ENCODE peak calls at places on chromosomes 1 and 21, in five cellular contexts. One of them, this sample, is unnamed.

GRCh38 chr21:33973268-33973667 is 57.7 kb upstream of the ATP5PO start:
- DNase-seq in AG09309: no peak
- DNase-seq in CD14-positive monocyte: no peak
- DNase-seq in Panc1: no peak
- DNase-seq in MM.1S: no peak
- DNase-seq in this sample: no peak

GRCh38 chr1:201346337-201346939 is 31.0 kb downstream of the TNNT2 start:
- DNase-seq in AG09309: peak
- DNase-seq in CD14-positive monocyte: peak
- DNase-seq in Panc1: no peak
- DNase-seq in MM.1S: peak
- DNase-seq in this sample: no peak

GRCh38 chr1:184191181-184191601 is 139.7 kb downstream of the TSEN15 start:
- DNase-seq in AG09309: peak
- DNase-seq in CD14-positive monocyte: no peak
- DNase-seq in Panc1: no peak
- DNase-seq in MM.1S: no peak
- DNase-seq in this sample: no peak

GRCh38 chr1:43653893-43654292 is 3.9 kb downstream of the KDM4A start:
- DNase-seq in AG09309: no peak
- DNase-seq in CD14-positive monocyte: no peak
- DNase-seq in Panc1: no peak
- DNase-seq in MM.1S: no peak
- DNase-seq in this sample: peak

GRCh38 chr1:233569636-233570035 is 44.3 kb upstream of the KCNK1 start:
- DNase-seq in AG09309: no peak
- DNase-seq in CD14-positive monocyte: no peak
- DNase-seq in Panc1: no peak
- DNase-seq in MM.1S: no peak
- DNase-seq in this sample: no peak

GRCh38 chr1:101150676-101151075 is 86.1 kb upstream of the S1PR1 start:
- DNase-seq in AG09309: no peak
- DNase-seq in CD14-positive monocyte: no peak
- DNase-seq in Panc1: no peak
- DNase-seq in MM.1S: no peak
- DNase-seq in this sample: no peak

GRCh38 chr1:196609114-196609737 is 986 bp upstream of the KCNT2 start:
- DNase-seq in AG09309: no peak
- DNase-seq in CD14-positive monocyte: no peak
- DNase-seq in Panc1: no peak
- DNase-seq in MM.1S: no peak
- DNase-seq in this sample: no peak

GRCh38 chr1:221394011-221394544 is 347.8 kb downstream of the DUSP10 start:
- DNase-seq in AG09309: peak
- DNase-seq in CD14-positive monocyte: no peak
- DNase-seq in Panc1: no peak
- DNase-seq in MM.1S: no peak
- DNase-seq in this sample: no peak

GRCh38 chr1:212351588-212352362 is 62.9 kb downstream of the PACC1 start:
- DNase-seq in AG09309: no peak
- DNase-seq in CD14-positive monocyte: no peak
- DNase-seq in Panc1: no peak
- DNase-seq in MM.1S: no peak
- DNase-seq in this sample: no peak

GRCh38 chr1:30272288-30273020 is 450.9 kb downstream of the MATN1 start:
- DNase-seq in AG09309: no peak
- DNase-seq in CD14-positive monocyte: no peak
- DNase-seq in Panc1: no peak
- DNase-seq in MM.1S: no peak
- DNase-seq in this sample: no peak

GRCh38 chr1:231335663-231336602 is 1.7 kb downstream of the EXOC8 start:
- DNase-seq in AG09309: no peak
- DNase-seq in CD14-positive monocyte: no peak
- DNase-seq in Panc1: no peak
- DNase-seq in MM.1S: no peak
- DNase-seq in this sample: no peak

GRCh38 chr1:202575906-202576653 is 134.2 kb downstream of the SYT2 start:
- DNase-seq in AG09309: no peak
- DNase-seq in CD14-positive monocyte: no peak
- DNase-seq in Panc1: no peak
- DNase-seq in MM.1S: no peak
- DNase-seq in this sample: no peak

GRCh38 chr1:70459502-70460225 is 48.6 kb downstream of the CTH start:
- DNase-seq in AG09309: peak
- DNase-seq in CD14-positive monocyte: no peak
- DNase-seq in Panc1: no peak
- DNase-seq in MM.1S: no peak
- DNase-seq in this sample: no peak

GRCh38 chr1:208757846-208758245 is 513.7 kb upstream of the PLXNA2 start:
- DNase-seq in AG09309: no peak
- DNase-seq in CD14-positive monocyte: no peak
- DNase-seq in Panc1: no peak
- DNase-seq in MM.1S: no peak
- DNase-seq in this sample: no peak

GRCh38 chr1:228158690-228159665 is 6.6 kb upstream of the IBA57 start:
- DNase-seq in AG09309: no peak
- DNase-seq in CD14-positive monocyte: no peak
- DNase-seq in Panc1: no peak
- DNase-seq in MM.1S: no peak
- DNase-seq in this sample: no peak

GRCh38 chr1:28412731-28413130 is 43.2 kb downstream of the PHACTR4 start:
- DNase-seq in AG09309: no peak
- DNase-seq in CD14-positive monocyte: no peak
- DNase-seq in Panc1: no peak
- DNase-seq in MM.1S: no peak
- DNase-seq in this sample: no peak

GRCh38 chr1:220113136-220113695 is 19.3 kb downstream of the IARS2 start:
- DNase-seq in AG09309: no peak
- DNase-seq in CD14-positive monocyte: no peak
- DNase-seq in Panc1: no peak
- DNase-seq in MM.1S: peak
- DNase-seq in this sample: peak

GRCh38 chr1:3135073-3135745 is 66.2 kb downstream of the PRDM16 start:
- DNase-seq in AG09309: no peak
- DNase-seq in CD14-positive monocyte: no peak
- DNase-seq in Panc1: no peak
- DNase-seq in MM.1S: no peak
- DNase-seq in this sample: no peak

DNA sequence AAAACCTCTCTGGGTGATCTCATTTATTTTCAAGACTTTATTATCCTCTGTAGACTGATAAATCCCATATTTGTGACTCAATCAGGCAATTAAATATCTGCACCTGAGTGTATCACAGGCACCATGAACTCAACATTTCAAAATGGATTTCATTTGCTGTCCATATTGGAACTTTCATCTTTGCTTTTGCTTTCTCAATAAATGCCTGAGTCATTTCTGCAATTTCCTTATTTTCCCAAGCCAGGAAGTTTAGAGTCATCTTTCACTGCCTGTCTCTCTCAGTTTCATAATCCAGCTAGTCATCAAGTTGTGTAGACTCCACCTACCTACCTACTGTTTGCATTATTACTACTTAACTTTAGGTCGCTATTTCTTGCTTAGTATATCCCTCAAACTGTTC is 540.9 kb downstream of the LMO4 start:
- DNase-seq in AG09309: peak
- DNase-seq in CD14-positive monocyte: peak
- DNase-seq in Panc1: no peak
- DNase-seq in MM.1S: no peak
- DNase-seq in this sample: no peak
- TF ChIP-seq CTCF in AG09309: no peak
- TF ChIP-seq CTCF in CD14-positive monocyte: no peak
- TF ChIP-seq CTCF in Panc1: no peak
- TF ChIP-seq CTCF in MM.1S: no peak
- TF ChIP-seq CTCF in this sample: no peak

GRCh38 chr1:45409243-45409642 is 69.0 kb upstream of the MUTYH start:
- DNase-seq in AG09309: no peak
- DNase-seq in CD14-positive monocyte: no peak
- DNase-seq in Panc1: no peak
- DNase-seq in MM.1S: no peak
- DNase-seq in this sample: no peak

GRCh38 chr1:45412899-45413298 is 72.7 kb upstream of the MUTYH start:
- DNase-seq in AG09309: no peak
- DNase-seq in CD14-positive monocyte: no peak
- DNase-seq in Panc1: no peak
- DNase-seq in MM.1S: no peak
- DNase-seq in this sample: no peak

GRCh38 chr1:45410850-45411509 is 70.7 kb upstream of the MUTYH start:
- DNase-seq in AG09309: no peak
- DNase-seq in CD14-positive monocyte: peak
- DNase-seq in Panc1: no peak
- DNase-seq in MM.1S: no peak
- DNase-seq in this sample: no peak

GRCh38 chr1:45414746-45415145 is 74.5 kb upstream of the MUTYH start:
- DNase-seq in AG09309: no peak
- DNase-seq in CD14-positive monocyte: no peak
- DNase-seq in Panc1: no peak
- DNase-seq in MM.1S: no peak
- DNase-seq in this sample: no peak

GRCh38 chr1:45411510-45411899 is 71.3 kb upstream of the MUTYH start:
- DNase-seq in AG09309: no peak
- DNase-seq in CD14-positive monocyte: no peak
- DNase-seq in Panc1: no peak
- DNase-seq in MM.1S: no peak
- DNase-seq in this sample: no peak
- TF ChIP-seq CTCF in AG09309: no peak
- TF ChIP-seq CTCF in CD14-positive monocyte: no peak
- TF ChIP-seq CTCF in Panc1: no peak
- TF ChIP-seq CTCF in MM.1S: no peak
- TF ChIP-seq CTCF in this sample: no peak

GRCh38 chr1:205121660-205122488 is at the start of gene RBBP5:
- DNase-seq in AG09309: peak
- DNase-seq in CD14-positive monocyte: peak
- DNase-seq in Panc1: peak
- DNase-seq in MM.1S: peak
- DNase-seq in this sample: peak
- TF ChIP-seq CTCF in AG09309: peak
- TF ChIP-seq CTCF in CD14-positive monocyte: peak
- TF ChIP-seq CTCF in Panc1: peak
- TF ChIP-seq CTCF in MM.1S: peak
- TF ChIP-seq CTCF in this sample: peak

GRCh38 chr1:160799641-160800040 is 3.7 kb downstream of the LY9 start:
- DNase-seq in AG09309: no peak
- DNase-seq in CD14-positive monocyte: no peak
- DNase-seq in Panc1: no peak
- DNase-seq in MM.1S: no peak
- DNase-seq in this sample: no peak
- TF ChIP-seq CTCF in AG09309: no peak
- TF ChIP-seq CTCF in CD14-positive monocyte: no peak
- TF ChIP-seq CTCF in Panc1: no peak
- TF ChIP-seq CTCF in MM.1S: no peak
- TF ChIP-seq CTCF in this sample: no peak

DNA sequence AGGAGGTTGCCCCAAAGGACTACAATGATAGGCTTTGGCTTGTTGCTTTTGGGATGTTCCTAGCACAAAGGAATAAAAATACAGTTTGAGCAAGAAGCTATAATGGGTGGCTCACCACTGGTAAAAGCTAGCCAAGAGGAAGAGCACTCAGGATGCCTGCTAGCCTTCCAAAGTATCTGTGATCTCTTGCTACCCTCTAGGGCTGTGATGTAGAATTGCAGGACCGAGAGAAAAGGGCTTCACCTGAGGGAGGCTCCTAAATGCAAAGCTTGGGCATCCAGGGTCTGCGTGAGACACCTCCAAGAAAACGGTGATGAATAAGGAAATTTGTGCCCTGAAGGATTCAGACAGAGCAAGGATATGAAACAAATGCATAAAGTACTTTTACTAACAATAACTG is 17.7 kb downstream of the IVL start:
- DNase-seq in AG09309: no peak
- DNase-seq in CD14-positive monocyte: no peak
- DNase-seq in Panc1: peak
- DNase-seq in MM.1S: peak
- DNase-seq in this sample: peak
- TF ChIP-seq CTCF in AG09309: peak
- TF ChIP-seq CTCF in CD14-positive monocyte: no peak
- TF ChIP-seq CTCF in Panc1: peak
- TF ChIP-seq CTCF in MM.1S: peak
- TF ChIP-seq CTCF in this sample: peak

GRCh38 chr1:110638062-110638461 is 31.9 kb upstream of the KCNA2 start:
- DNase-seq in AG09309: no peak
- DNase-seq in CD14-positive monocyte: no peak
- DNase-seq in Panc1: no peak
- DNase-seq in MM.1S: peak
- DNase-seq in this sample: no peak
- TF ChIP-seq CTCF in AG09309: no peak
- TF ChIP-seq CTCF in CD14-positive monocyte: no peak
- TF ChIP-seq CTCF in Panc1: no peak
- TF ChIP-seq CTCF in MM.1S: peak
- TF ChIP-seq CTCF in this sample: no peak

GRCh38 chr21:30733026-30733425 is 14.0 kb downstream of the KRTAP21-2 start:
- DNase-seq in AG09309: no peak
- DNase-seq in CD14-positive monocyte: no peak
- DNase-seq in Panc1: no peak
- DNase-seq in MM.1S: no peak
- DNase-seq in this sample: no peak
- TF ChIP-seq CTCF in AG09309: no peak
- TF ChIP-seq CTCF in CD14-positive monocyte: no peak
- TF ChIP-seq CTCF in Panc1: no peak
- TF ChIP-seq CTCF in MM.1S: no peak
- TF ChIP-seq CTCF in this sample: no peak